ENCODE peak calls at places on chromosome 9, in ten cellular contexts. C is fibroblast of lung, F is esophagus squamous epithelium, G is hepatocyte, M is endothelial cell of umbilical vein, B is upper lobe of right lung, X is body of pancreas, I is GM23338, H is pancreas, J is left ventricle myocardium inferior. O is an unnamed sample.
A peak's percentile ranks its signal among the peaks of the same experiment; 100 is the strongest.

GRCh38 chr9:123757547-123757946 is 172.4 kb downstream of the DENND1A start:
- DNase-seq in H (no peak), G (peak; percentile 35), I (no peak), F (no peak), X (no peak), J (no peak), M (no peak), C (no peak), B (no peak), O (peak; percentile 32)

GRCh38 chr9:99828054-99828416 is 6.3 kb downstream of the NR4A3 start:
- DNase-seq in J (no peak), M (no peak), I (no peak), G (no peak), H (no peak), X (no peak), C (no peak), B (no peak), F (no peak), O (no peak)

GRCh38 chr9:4324513-4324912 is 24.6 kb upstream of the GLIS3 start:
- DNase-seq in J (no peak), B (no peak), G (no peak), C (peak; percentile 89), H (no peak), X (no peak), F (no peak), M (peak; percentile 95), I (no peak), O (no peak)

GRCh38 chr9:91001146-91001611 is 199.6 kb downstream of the SYK start:
- DNase-seq in X (peak; percentile 14), G (no peak), C (peak; percentile 61), H (no peak), M (peak; percentile 28), B (no peak), J (no peak), I (no peak), F (no peak), O (peak; percentile 81)

GRCh38 chr9:125525846-125526619 is 181.0 kb downstream of the MAPKAP1 start:
- DNase-seq in B (no peak), X (no peak), M (peak; percentile 83), I (no peak), F (no peak), J (peak; percentile 70), G (no peak), H (no peak), C (peak; percentile 99), O (no peak)

GRCh38 chr9:16303506-16303905 is 567.0 kb downstream of the BNC2 start:
- DNase-seq in J (no peak), B (no peak), I (no peak), C (no peak), G (no peak), H (no peak), M (no peak), X (no peak), F (no peak), O (no peak)

GRCh38 chr9:5478214-5478613 is 27.9 kb downstream of the CD274 start:
- DNase-seq in C (no peak), J (no peak), B (no peak), X (no peak), M (no peak), H (no peak), I (no peak), G (no peak), F (no peak), O (no peak)

GRCh38 chr9:137657606-137658005 is 38.8 kb downstream of the EHMT1 start:
- DNase-seq in G (no peak), F (no peak), I (no peak), C (no peak), X (no peak), H (no peak), B (no peak), M (no peak), J (no peak), O (no peak)

DNA sequence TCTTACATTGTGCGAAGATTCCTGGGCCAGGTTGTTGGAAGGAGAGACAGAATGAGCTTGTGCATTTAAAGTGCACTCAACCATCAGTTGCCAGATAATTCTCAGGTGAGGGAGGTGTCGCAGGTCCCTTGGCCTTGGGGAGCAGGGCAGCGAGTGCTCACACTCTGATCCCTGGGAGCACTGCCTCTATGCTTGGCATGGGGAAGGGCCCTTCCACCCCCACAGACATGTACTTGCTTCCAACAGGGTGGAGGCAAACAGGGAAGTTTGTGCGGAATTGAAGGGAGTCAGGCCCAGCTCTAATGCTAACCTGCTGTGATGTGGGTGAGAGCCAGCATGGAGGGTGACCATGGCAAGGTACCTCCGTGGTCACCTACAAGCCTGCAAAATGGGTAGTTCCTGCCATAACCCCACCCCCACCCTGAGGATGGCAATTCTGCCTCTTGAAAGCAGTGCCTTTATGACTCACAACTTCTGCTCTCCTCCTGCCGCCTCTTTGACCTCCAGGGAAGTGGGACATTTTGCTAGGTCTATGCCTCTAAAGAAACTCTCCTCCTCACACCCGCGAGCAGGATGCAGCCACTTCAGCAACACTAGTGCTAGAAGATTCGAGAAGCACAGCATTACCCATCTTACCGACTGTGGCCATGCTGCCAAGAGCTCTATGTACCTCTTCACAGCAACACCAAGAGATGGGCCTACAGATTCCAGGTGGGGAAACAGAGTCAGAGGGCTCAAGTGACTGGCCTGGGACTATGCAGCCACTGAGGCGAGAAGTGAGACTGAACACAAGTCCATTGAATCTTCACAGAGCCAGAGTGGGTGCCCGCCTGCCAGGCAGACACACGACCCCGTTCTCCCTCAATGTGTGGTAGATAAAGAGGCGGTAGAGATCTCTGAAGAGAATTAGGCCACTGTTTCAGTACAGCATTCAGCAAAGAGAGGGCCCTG is 22.1 kb upstream of the SLC25A51 start:
- DNase-seq in J (no peak), C (no peak), H (no peak), G (no peak), B (peak; percentile 60), M (peak; percentile 32), I (no peak), F (no peak), X (no peak), O (no peak)
- TF ChIP-seq CTCF in J (no peak), C (no peak), H (no peak), G (no peak), B (no peak), M (no peak), I (no peak), F (no peak), X (no peak), O (no peak)

GRCh38 chr9:121939643-121940042 is 153.5 kb downstream of the TTLL11 start:
- DNase-seq in H (no peak), G (no peak), C (no peak), J (no peak), F (no peak), B (no peak), I (peak; percentile 33), M (no peak), X (no peak), O (no peak)
- H3K4me3 ChIP-seq in H (no peak overlapping the region), G (no peak overlapping the region), C (no peak overlapping the region), J (no peak overlapping the region), F (no peak overlapping the region), B (no peak overlapping the region), I (no peak overlapping the region), M (no peak overlapping the region), X (no peak overlapping the region), O (no peak overlapping the region)

DNA sequence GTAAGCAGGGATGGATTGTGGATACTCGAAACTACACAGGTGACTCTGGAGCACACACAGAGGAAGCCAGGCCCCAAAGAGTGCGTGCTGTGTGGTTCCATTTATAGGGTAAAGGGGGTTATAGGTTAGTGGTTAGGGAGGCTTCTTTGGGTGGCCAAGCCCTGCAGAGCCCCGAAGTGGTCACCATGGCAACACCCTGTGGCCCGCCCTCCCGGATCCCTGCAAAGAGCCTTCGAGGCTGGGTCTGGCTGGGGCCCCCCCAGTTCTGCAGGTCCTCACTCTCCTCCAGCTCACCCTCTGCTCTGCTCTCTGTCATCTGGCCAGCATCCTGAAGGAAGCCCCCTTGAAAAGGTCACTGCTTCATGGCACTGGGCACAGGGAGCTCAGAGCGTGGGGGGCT is 55.0 kb downstream of the WNK2 start:
- DNase-seq in H (no peak), I (no peak), J (no peak), C (no peak), X (no peak), F (no peak), G (no peak), M (no peak), B (no peak), O (no peak)
- H3K4me1 ChIP-seq in H (peaks cover 11% of the 10 kb centered on the region), I (no peaks in the 10 kb centered on the region), J (peaks cover 38% of the 10 kb centered on the region), C (no peaks in the 10 kb centered on the region), X (peaks cover 13% of the 10 kb centered on the region), F (no peaks in the 10 kb centered on the region), G (peaks cover 5% of the 10 kb centered on the region), M (no peaks in the 10 kb centered on the region), B (no peaks in the 10 kb centered on the region), O (no peaks in the 10 kb centered on the region)

DNA sequence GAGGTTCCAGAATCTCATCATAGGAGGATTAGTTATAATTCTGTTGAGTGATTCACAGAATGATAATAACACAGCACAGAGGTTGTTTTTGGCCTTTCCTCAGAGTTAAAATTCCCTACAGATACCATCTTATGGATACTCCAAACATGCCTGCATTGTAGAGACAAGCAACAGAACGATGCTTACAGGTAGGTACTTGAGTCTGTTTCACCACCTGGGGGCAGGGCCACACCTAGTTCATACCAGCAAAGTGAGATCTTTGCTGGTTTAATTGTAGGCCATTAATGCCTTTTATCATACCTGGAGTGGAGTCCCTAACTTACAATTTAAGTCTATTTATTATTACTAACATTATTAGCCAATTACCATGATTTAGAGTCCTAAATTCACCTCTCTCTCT is 416.5 kb upstream of the TLE4 start:
- DNase-seq in F (no peak), B (no peak), I (peak; percentile 53), M (no peak), H (no peak), X (no peak), J (no peak), G (no peak), C (no peak), O (no peak)
- TF ChIP-seq CTCF in F (no peak), B (no peak), I (peak; percentile 75), M (no peak), H (no peak), X (no peak), J (no peak), G (no peak), C (no peak), O (peak; percentile 5)

DNA sequence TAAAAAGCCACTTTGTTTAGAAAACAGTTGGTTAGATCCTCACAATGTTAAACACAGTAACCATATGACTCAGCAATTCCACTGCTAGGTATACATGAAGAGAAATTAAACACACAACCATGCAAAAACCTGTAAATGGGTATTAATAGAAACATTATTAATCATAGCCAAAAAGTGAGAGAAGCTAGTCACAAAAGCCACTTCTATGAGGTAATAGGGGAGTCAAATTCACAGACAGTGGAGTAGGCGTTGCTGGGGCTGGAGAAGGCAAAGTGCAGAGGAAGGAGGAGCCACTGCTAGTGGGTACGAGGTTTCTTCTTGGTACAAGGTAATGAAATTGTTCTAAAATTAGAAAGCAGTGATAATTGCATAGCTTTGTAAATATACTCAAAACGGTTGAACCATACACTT is 364.3 kb downstream of the GADD45G start:
- DNase-seq in B (no peak), M (no peak), C (no peak), F (no peak), J (no peak), H (no peak), X (no peak), G (peak; percentile 62), I (no peak), O (no peak)
- H3K4me3 ChIP-seq in B (no peak overlapping the region), M (no peak overlapping the region), C (no peak overlapping the region), F (no peak overlapping the region), J (no peak overlapping the region), H (no peak overlapping the region), X (no peak overlapping the region), G (no peak overlapping the region), I (no peak overlapping the region), O (no peak overlapping the region)

GRCh38 chr9:127556871-127557270 is 55.2 kb upstream of the STXBP1 start:
- DNase-seq in H (no peak), J (no peak), B (no peak), G (no peak), F (no peak), X (no peak), C (no peak), M (no peak), I (no peak), O (no peak)
- H3K4me1 ChIP-seq in H (peaks cover 38% of the 10 kb centered on the region), J (peaks cover 84% of the 10 kb centered on the region), B (peaks cover 92% of the 10 kb centered on the region), G (peaks cover 39% of the 10 kb centered on the region), F (peaks cover 72% of the 10 kb centered on the region), X (peaks cover 99% of the 10 kb centered on the region), C (peaks cover 68% of the 10 kb centered on the region), M (peaks cover 65% of the 10 kb centered on the region), I (peaks cover 18% of the 10 kb centered on the region), O (no peaks in the 10 kb centered on the region)

O was measured in BE2C.